ENCODE peak calls at places on chromosomes 3 and 15, in six cellular contexts. Z, I, F, C, W and T are unnamed samples.

GRCh38 chr3:95151590-95151989 is 1088.7 kb downstream of the NSUN3 start:
- DNase-seq in Z (no peak), I (no peak), F (no peak), C (no peak), W (no peak), T (no peak)

GRCh38 chr3:163776753-163777152 is 1301.5 kb downstream of the SI start:
- DNase-seq in Z (no peak), I (no peak), F (no peak), C (no peak), W (no peak), T (no peak)

GRCh38 chr3:160395297-160395696 is 3.7 kb downstream of the IFT80 start:
- DNase-seq in Z (peak), I (no peak), F (no peak), C (no peak), W (peak), T (peak)

GRCh38 chr15:47384776-47385175 is 332.5 kb upstream of the SEMA6D start:
- DNase-seq in Z (no peak), I (no peak), F (peak), C (no peak), W (no peak), T (no peak)

GRCh38 chr15:70524470-70524869 is 238.9 kb downstream of the UACA start:
- DNase-seq in Z (no peak), I (no peak), F (no peak), C (no peak), W (no peak), T (no peak)

GRCh38 chr15:75508741-75509532 is 57.4 kb upstream of the SIN3A start:
- DNase-seq in Z (no peak), I (no peak), F (peak), C (no peak), W (peak), T (peak)

GRCh38 chr15:51332211-51333147 is 5.9 kb downstream of the CYP19A1 start:
- DNase-seq in Z (no peak), I (no peak), F (peak), C (no peak), W (peak), T (peak)

GRCh38 chr3:109152326-109152725 is 15.8 kb downstream of the C3orf85 start:
- DNase-seq in Z (no peak), I (no peak), F (no peak), C (no peak), W (no peak), T (no peak)

GRCh38 chr3:31962801-31963205 is 18.3 kb downstream of the OSBPL10 start:
- DNase-seq in Z (no peak), I (no peak), F (peak), C (no peak), W (no peak), T (peak)

GRCh38 chr3:34842706-34843478 is 796.4 kb upstream of the ARPP21 start:
- DNase-seq in Z (no peak), I (no peak), F (no peak), C (no peak), W (peak), T (no peak)

GRCh38 chr3:44905501-44906159 is 31.2 kb downstream of the TGM4 start:
- DNase-seq in Z (no peak), I (no peak), F (no peak), C (no peak), W (no peak), T (no peak)

GRCh38 chr15:98413973-98414546 is 234.3 kb upstream of the IGF1R start:
- DNase-seq in Z (no peak), I (no peak), F (peak), C (peak), W (no peak), T (peak)

GRCh38 chr15:35289029-35289617 is 204.0 kb upstream of the NANOGP8 start:
- DNase-seq in Z (no peak), I (peak), F (peak), C (no peak), W (peak), T (peak)

GRCh38 chr3:189664311-189664710 is 33.1 kb downstream of the TP63 start:
- DNase-seq in Z (no peak), I (no peak), F (peak), C (no peak), W (peak), T (peak)

GRCh38 chr3:15819043-15819442 is 21.3 kb upstream of the ANKRD28 start:
- DNase-seq in Z (no peak), I (no peak), F (no peak), C (no peak), W (no peak), T (no peak)

GRCh38 chr3:112973325-112974177 is 1.4 kb downstream of the CD200R1 start:
- DNase-seq in Z (no peak), I (no peak), F (no peak), C (no peak), W (no peak), T (no peak)

GRCh38 chr3:144771401-144771870 is 799.8 kb downstream of the DIPK2A start:
- DNase-seq in Z (no peak), I (no peak), F (no peak), C (no peak), W (no peak), T (no peak)

GRCh38 chr3:136818191-136818850 is 605 bp upstream of the SLC35G2 start:
- DNase-seq in Z (peak), I (peak), F (peak), C (no peak), W (peak), T (peak)

GRCh38 chr15:56616551-56616950 is 116.8 kb downstream of the ZNF280D start:
- DNase-seq in Z (no peak), I (no peak), F (no peak), C (no peak), W (no peak), T (no peak)

GRCh38 chr15:75193976-75194375 is 7.7 kb upstream of the C15orf39 start:
- DNase-seq in Z (no peak), I (no peak), F (no peak), C (no peak), W (no peak), T (no peak)

GRCh38 chr15:42544858-42545629 is 3.5 kb downstream of the LRRC57 start:
- DNase-seq in Z (no peak), I (no peak), F (no peak), C (no peak), W (no peak), T (no peak)

GRCh38 chr3:180416111-180416541 is 185.8 kb upstream of the TTC14 start:
- DNase-seq in Z (no peak), I (no peak), F (peak), C (no peak), W (peak), T (peak)

GRCh38 chr15:90376789-90377188 is 11.3 kb upstream of the IQGAP1 start:
- DNase-seq in Z (no peak), I (no peak), F (no peak), C (no peak), W (no peak), T (no peak)

GRCh38 chr3:51703776-51704510 is 2.9 kb upstream of the GRM2 start:
- DNase-seq in Z (no peak), I (no peak), F (no peak), C (peak), W (no peak), T (no peak)

DNA sequence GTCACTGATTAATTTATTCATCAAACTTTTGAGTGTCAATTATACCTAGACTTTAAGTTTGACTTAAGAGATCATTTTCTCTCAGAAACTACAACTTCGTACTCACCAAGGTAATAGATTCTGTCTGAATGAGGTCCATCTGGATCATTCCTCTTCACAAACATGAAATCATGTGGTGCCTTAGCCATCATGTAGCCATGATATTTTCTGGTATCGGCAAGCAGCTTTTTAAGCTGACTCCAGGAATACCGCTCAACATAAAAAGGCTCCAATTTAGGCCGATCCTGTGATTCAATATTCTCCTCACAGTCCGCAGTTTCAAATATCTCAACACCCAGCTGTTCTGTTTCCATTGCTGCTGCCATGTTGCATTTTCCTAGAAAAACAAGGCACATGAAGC is 5.3 kb downstream of the DPP8 start:
- DNase-seq in Z (no peak), I (no peak), F (no peak), C (no peak), W (no peak), T (no peak)
- H3K4me3 ChIP-seq in Z (no peak), I (no peak), F (no peak), C (peak), W (no peak), T (no peak)

GRCh38 chr3:53198256-53198977 is 37.4 kb downstream of the PRKCD start:
- DNase-seq in Z (peak), I (no peak), F (no peak), C (no peak), W (no peak), T (no peak)

GRCh38 chr3:53201190-53201504 is 40.1 kb downstream of the PRKCD start:
- DNase-seq in Z (no peak), I (no peak), F (no peak), C (no peak), W (no peak), T (no peak)

GRCh38 chr3:53200501-53201189 is 39.6 kb downstream of the PRKCD start:
- DNase-seq in Z (no peak), I (no peak), F (no peak), C (no peak), W (no peak), T (no peak)

GRCh38 chr3:53198996-53199395 is 38.0 kb downstream of the PRKCD start:
- DNase-seq in Z (no peak), I (no peak), F (no peak), C (no peak), W (no peak), T (no peak)

DNA sequence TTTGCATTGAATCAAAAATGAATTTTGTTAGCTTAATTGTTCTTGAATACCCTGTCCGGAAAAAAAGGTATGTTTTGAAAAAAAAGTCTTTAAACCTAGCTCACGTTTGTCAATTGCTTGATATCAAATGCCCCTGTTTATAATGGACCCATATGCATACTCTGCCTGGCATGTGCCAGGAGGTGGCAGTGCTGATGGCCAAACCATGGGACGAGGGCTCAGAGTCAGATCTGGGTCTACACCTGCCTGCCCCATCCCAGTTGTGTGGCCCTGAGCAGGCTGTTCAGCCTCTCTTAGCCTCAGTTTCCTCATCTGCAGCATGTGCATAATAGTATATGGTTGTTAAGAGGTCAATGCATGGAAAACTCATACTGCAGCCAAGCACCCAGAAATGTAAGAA is 38.8 kb downstream of the PRKCD start:
- DNase-seq in Z (no peak), I (no peak), F (no peak), C (no peak), W (no peak), T (peak)
- TF ChIP-seq CTCF in Z (no peak), I (peak), F (peak), C (no peak), W (no peak), T (peak)

DNA sequence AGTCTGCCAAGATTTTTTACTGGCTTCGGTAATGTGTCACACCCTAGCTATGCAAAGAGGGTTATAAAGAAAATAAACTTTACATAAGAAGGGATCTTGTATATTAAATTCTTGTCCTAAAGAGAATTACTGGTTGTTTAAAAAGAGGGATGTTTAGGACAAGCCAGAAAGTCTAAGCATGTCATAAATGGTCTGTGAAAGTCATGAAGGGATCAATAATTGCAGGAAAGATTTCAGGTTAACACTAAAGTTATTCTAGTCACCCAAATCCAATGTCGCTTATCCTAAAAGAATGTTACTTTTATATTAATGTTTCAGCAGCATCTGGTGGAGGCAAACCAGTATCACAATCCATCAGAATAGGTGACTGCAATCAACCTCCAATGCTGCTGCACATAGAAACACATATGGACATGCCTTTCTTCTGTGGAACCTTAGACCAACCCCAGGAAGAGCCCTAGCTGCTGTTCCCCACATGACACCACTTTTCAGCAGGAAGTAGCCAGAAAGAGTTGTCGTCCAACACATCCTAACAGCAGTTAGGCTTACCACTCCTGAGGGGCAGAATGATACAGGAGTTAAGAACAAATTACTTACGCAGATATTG is 62.8 kb upstream of the GK5 start:
- DNase-seq in Z (no peak), I (no peak), F (no peak), C (no peak), W (no peak), T (no peak)
- H3K4me3 ChIP-seq in Z (no peak), I (no peak), F (no peak), C (no peak), W (no peak), T (no peak)

GRCh38 chr3:64654013-64654412 is 33.8 kb downstream of the ADAMTS9 start:
- DNase-seq in Z (no peak), I (no peak), F (no peak), C (no peak), W (no peak), T (no peak)

GRCh38 chr3:64655160-64655559 is 32.6 kb downstream of the ADAMTS9 start:
- DNase-seq in Z (no peak), I (no peak), F (no peak), C (no peak), W (no peak), T (no peak)

GRCh38 chr3:64653101-64653500 is 34.7 kb downstream of the ADAMTS9 start:
- DNase-seq in Z (no peak), I (no peak), F (no peak), C (no peak), W (peak), T (no peak)

GRCh38 chr3:64656544-64656943 is 31.3 kb downstream of the ADAMTS9 start:
- DNase-seq in Z (no peak), I (no peak), F (no peak), C (no peak), W (no peak), T (no peak)

DNA sequence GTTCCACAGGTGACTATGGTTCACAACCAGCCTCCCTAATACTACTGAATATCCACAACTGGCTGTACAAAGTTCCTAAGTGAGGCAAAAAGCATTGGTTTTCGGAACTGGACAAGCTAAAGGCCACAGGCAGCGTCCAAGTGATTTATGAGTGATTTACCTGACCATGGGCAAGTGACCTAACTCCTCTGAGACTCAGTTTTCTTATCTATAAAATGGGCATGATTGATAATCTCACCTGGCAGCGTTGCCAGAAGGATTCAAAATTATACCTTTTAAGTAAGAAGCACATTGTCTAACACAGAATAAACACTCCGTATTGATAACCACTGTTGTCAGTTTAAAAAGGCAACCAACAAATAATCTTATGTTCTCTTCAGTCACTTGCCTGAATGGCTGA is 29.8 kb downstream of the ADAMTS9 start:
- DNase-seq in Z (no peak), I (no peak), F (no peak), C (no peak), W (no peak), T (no peak)
- TF ChIP-seq CTCF in Z (no peak), I (no peak), F (no peak), C (no peak), W (no peak), T (no peak)

GRCh38 chr3:120468635-120469295 is 18.0 kb upstream of the FSTL1 start:
- DNase-seq in Z (peak), I (no peak), F (peak), C (no peak), W (no peak), T (no peak)
- H3K4me3 ChIP-seq in Z (no peak), I (no peak), F (no peak), C (no peak), W (no peak), T (no peak)

GRCh38 chr3:161420746-161421145 is 49.4 kb upstream of the SPTSSB start:
- DNase-seq in Z (peak), I (no peak), F (peak), C (no peak), W (peak), T (peak)
- TF ChIP-seq CTCF in Z (no peak), I (no peak), F (no peak), C (no peak), W (peak), T (peak)

GRCh38 chr15:88541709-88542341 is 4.7 kb downstream of the DET1 start:
- DNase-seq in Z (no peak), I (no peak), F (no peak), C (no peak), W (no peak), T (no peak)
- H3K4me3 ChIP-seq in Z (no peak), I (no peak), F (no peak), C (no peak), W (no peak), T (no peak)

GRCh38 chr3:3191675-3192480 is 12.4 kb upstream of the CRBN start:
- DNase-seq in Z (no peak), I (no peak), F (no peak), C (no peak), W (peak), T (no peak)

GRCh38 chr3:3201584-3201983 is 22.1 kb upstream of the CRBN start:
- DNase-seq in Z (no peak), I (no peak), F (no peak), C (no peak), W (no peak), T (no peak)

GRCh38 chr3:3192481-3192764 is 12.9 kb upstream of the CRBN start:
- DNase-seq in Z (no peak), I (no peak), F (no peak), C (no peak), W (no peak), T (no peak)

GRCh38 chr3:3200632-3201212 is 21.2 kb upstream of the CRBN start:
- DNase-seq in Z (peak), I (peak), F (peak), C (no peak), W (peak), T (peak)

DNA sequence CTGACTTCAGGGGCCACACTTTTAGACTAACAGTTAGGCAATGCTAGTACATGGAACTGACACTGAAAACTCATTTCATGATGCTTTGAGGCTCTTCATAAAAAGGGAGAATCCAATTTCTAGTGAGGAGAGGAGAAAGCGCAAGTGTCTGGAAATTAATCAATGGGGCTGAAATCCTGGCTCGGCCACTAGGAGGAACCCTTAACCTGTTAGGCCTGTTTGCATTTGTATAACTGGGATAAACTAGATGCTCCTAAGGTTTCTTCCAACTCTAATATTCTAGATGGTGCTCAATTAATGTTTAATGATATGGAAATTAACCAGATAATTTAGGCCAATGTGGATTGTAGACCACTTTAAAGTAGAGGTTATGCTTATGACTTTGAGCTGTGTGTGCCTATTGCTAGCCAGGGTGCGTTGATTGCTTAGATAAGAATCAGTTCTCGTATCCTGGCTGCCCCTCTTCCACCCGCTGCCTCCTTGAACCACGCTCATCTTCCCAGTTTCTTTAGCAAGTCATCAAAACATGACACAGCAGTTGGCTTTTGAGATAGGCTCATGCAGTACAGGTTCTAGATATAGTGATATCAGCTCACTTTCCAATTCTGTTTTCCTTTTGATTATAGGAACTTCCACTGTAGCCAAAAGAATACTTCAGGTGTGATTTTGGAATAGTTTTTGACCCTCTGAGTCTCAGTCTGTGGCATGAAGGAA is 16.8 kb upstream of the CRBN start:
- DNase-seq in Z (no peak), I (peak), F (peak), C (no peak), W (peak), T (peak)
- TF ChIP-seq CTCF in Z (no peak), I (peak), F (peak), C (peak), W (peak), T (peak)

GRCh38 chr3:169668081-169668956 is 4.8 kb upstream of the MECOM start:
- DNase-seq in Z (no peak), I (peak), F (peak), C (peak), W (peak), T (peak)
- H3K4me3 ChIP-seq in Z (peak), I (peak), F (peak), C (peak), W (peak), T (peak)

DNA sequence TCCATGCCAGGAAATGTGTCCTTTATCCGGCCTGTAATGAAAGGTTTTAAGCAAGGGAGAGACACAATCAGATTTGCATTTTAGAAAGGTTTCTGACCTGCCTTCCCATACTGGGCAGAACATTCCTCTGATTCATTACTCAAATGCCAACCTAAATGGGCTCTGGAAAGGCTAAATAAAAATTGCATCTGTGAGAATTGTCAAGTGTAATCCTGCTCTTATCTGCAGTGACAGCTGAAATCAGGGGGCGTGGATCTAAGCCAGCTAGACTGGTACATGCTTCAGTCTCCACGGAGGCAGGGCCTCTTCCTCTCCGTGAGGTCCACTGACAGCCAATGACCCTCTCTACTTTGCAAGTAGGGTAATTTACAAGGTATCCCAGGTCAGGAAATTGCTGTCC is 32.5 kb upstream of the MINAR1 start:
- DNase-seq in Z (no peak), I (no peak), F (no peak), C (no peak), W (no peak), T (no peak)
- TF ChIP-seq CTCF in Z (no peak), I (no peak), F (no peak), C (no peak), W (no peak), T (no peak)